ENCODE peak calls at places on chromosomes 16 and 17, in five cellular contexts. One of them, this sample, is unnamed.

GRCh38 chr16:75323928-75324327 is 72.5 kb upstream of the BCAR1 start:
- DNase-seq in K562: no peak
- DNase-seq in GM23338: no peak
- DNase-seq in stomach: no peak
- DNase-seq in SK-N-MC: no peak
- DNase-seq in this sample: no peak

GRCh38 chr16:28200661-28201060 is 11.1 kb downstream of the XPO6 start:
- DNase-seq in K562: no peak
- DNase-seq in GM23338: no peak
- DNase-seq in stomach: no peak
- DNase-seq in SK-N-MC: no peak
- DNase-seq in this sample: no peak

GRCh38 chr17:35287286-35287811 is 44.5 kb downstream of the SLFN5 start:
- DNase-seq in K562: no peak
- DNase-seq in GM23338: no peak
- DNase-seq in stomach: no peak
- DNase-seq in SK-N-MC: no peak
- DNase-seq in this sample: no peak

GRCh38 chr16:58198022-58198683 is at the start of gene CSNK2A2:
- DNase-seq in K562: peak
- DNase-seq in GM23338: peak
- DNase-seq in stomach: peak
- DNase-seq in SK-N-MC: no peak
- DNase-seq in this sample: peak

GRCh38 chr17:55233840-55234239 is 30.9 kb upstream of the HLF start:
- DNase-seq in K562: no peak
- DNase-seq in GM23338: no peak
- DNase-seq in stomach: no peak
- DNase-seq in SK-N-MC: no peak
- DNase-seq in this sample: no peak

GRCh38 chr16:64626771-64627170 is 495.1 kb downstream of the CDH11 start:
- DNase-seq in K562: no peak
- DNase-seq in GM23338: no peak
- DNase-seq in stomach: no peak
- DNase-seq in SK-N-MC: no peak
- DNase-seq in this sample: no peak

GRCh38 chr17:1462164-1463112 is 6.4 kb upstream of the CRK start:
- DNase-seq in K562: no peak
- DNase-seq in GM23338: no peak
- DNase-seq in stomach: peak
- DNase-seq in SK-N-MC: no peak
- DNase-seq in this sample: no peak

GRCh38 chr17:29571883-29572681 is 3.6 kb downstream of the TP53I13 start:
- DNase-seq in K562: no peak
- DNase-seq in GM23338: no peak
- DNase-seq in stomach: peak
- DNase-seq in SK-N-MC: no peak
- DNase-seq in this sample: no peak

GRCh38 chr16:15041260-15042011 is 14.4 kb downstream of the NTAN1 start:
- DNase-seq in K562: peak
- DNase-seq in GM23338: peak
- DNase-seq in stomach: peak
- DNase-seq in SK-N-MC: no peak
- DNase-seq in this sample: no peak

GRCh38 chr16:28880589-28880915 is 2.3 kb downstream of the ATP2A1 start:
- DNase-seq in K562: no peak
- DNase-seq in GM23338: no peak
- DNase-seq in stomach: no peak
- DNase-seq in SK-N-MC: no peak
- DNase-seq in this sample: no peak

GRCh38 chr17:4770632-4771031 is 1.1 kb upstream of the TM4SF5 start:
- DNase-seq in K562: no peak
- DNase-seq in GM23338: no peak
- DNase-seq in stomach: no peak
- DNase-seq in SK-N-MC: no peak
- DNase-seq in this sample: peak

GRCh38 chr16:11036868-11037410 is 92.6 kb downstream of the CLEC16A start:
- DNase-seq in K562: no peak
- DNase-seq in GM23338: no peak
- DNase-seq in stomach: no peak
- DNase-seq in SK-N-MC: no peak
- DNase-seq in this sample: no peak

GRCh38 chr16:80819988-80820387 is 15.6 kb upstream of the CDYL2 start:
- DNase-seq in K562: no peak
- DNase-seq in GM23338: no peak
- DNase-seq in stomach: no peak
- DNase-seq in SK-N-MC: no peak
- DNase-seq in this sample: no peak
- TF ChIP-seq POLR2AphosphoS5 in K562: no peak
- TF ChIP-seq POLR2AphosphoS5 in GM23338: no peak
- TF ChIP-seq POLR2AphosphoS5 in stomach: no peak
- TF ChIP-seq POLR2AphosphoS5 in SK-N-MC: no peak
- TF ChIP-seq POLR2AphosphoS5 in this sample: no peak

DNA sequence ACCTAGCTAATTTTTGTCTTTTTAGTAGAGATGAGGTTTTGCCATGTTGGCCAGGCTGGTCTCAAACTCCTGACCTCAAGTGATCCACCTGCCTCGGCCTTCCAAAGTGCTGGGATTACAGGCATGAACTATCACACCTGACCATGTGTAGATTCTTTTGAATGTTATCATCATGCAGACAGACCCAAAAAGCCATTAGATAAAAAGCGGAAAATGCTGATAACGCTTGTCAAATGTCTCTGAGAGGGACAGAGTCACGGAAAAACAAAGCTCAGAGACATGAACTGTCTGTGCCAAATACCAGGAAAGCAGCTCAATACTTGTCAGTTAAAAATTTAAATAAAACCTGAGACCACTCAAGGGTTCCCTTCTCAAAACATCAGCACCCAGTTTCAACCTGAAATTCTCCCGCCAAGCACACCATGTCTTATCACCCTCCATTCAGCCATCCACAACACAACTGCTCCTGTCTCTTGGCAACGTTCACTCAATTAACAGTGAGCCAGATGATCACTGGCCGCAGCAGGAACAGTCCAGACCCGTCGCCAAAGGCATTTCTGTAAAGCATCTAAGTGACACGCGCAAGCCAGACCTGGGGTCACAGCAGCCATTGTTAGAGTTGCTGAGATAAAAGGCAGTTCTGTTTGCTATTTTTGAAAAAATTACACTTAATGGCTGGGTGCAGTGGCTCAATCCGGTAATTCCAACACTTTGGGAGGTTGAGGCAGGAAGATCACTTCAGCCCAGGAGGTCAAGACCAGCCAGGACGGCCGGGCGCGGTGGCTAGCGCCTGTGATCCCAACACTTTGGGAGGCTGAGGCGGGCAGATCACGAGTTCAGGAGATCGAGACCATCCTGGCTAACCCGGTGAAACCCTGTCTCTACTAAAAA is 29.7 kb downstream of the FANCA start:
- DNase-seq in K562: no peak
- DNase-seq in GM23338: no peak
- DNase-seq in stomach: no peak
- DNase-seq in SK-N-MC: no peak
- DNase-seq in this sample: no peak
- TF ChIP-seq POLR2AphosphoS5 in K562: no peak
- TF ChIP-seq POLR2AphosphoS5 in GM23338: no peak
- TF ChIP-seq POLR2AphosphoS5 in stomach: no peak
- TF ChIP-seq POLR2AphosphoS5 in SK-N-MC: no peak
- TF ChIP-seq POLR2AphosphoS5 in this sample: no peak

DNA sequence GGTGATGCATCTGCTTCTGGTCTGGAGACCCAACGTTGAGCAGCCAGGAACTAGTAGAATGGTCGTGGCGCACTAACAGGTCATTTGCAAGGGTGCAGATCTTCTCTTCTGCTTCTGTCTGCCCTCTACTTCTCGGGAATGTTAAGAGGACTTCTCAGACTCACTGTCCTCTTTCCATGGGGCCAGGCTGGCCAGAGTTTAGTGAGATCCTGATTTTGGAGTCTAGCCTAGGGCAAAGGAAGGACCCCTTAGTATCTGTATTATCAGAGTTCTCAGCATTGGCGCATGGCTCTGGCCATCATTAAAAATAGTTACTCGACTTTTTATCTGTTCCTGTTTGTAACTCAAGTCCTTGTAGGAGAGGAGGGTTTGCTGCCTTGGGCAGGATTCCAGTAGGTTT is 13.9 kb downstream of the ANKS4B start:
- DNase-seq in K562: no peak
- DNase-seq in GM23338: no peak
- DNase-seq in stomach: no peak
- DNase-seq in SK-N-MC: no peak
- DNase-seq in this sample: no peak
- TF ChIP-seq POLR2AphosphoS5 in K562: no peak
- TF ChIP-seq POLR2AphosphoS5 in GM23338: no peak
- TF ChIP-seq POLR2AphosphoS5 in stomach: no peak
- TF ChIP-seq POLR2AphosphoS5 in SK-N-MC: no peak
- TF ChIP-seq POLR2AphosphoS5 in this sample: no peak

GRCh38 chr16:12207939-12208338 is 231.4 kb downstream of the SNX29 start:
- DNase-seq in K562: no peak
- DNase-seq in GM23338: peak
- DNase-seq in stomach: no peak
- DNase-seq in SK-N-MC: no peak
- DNase-seq in this sample: no peak

GRCh38 chr16:12206749-12207142 is 230.2 kb downstream of the SNX29 start:
- DNase-seq in K562: no peak
- DNase-seq in GM23338: no peak
- DNase-seq in stomach: no peak
- DNase-seq in SK-N-MC: no peak
- DNase-seq in this sample: no peak

GRCh38 chr16:12210258-12210880 is 233.8 kb downstream of the SNX29 start:
- DNase-seq in K562: no peak
- DNase-seq in GM23338: no peak
- DNase-seq in stomach: no peak
- DNase-seq in SK-N-MC: no peak
- DNase-seq in this sample: no peak

GRCh38 chr16:12206031-12206748 is 229.7 kb downstream of the SNX29 start:
- DNase-seq in K562: no peak
- DNase-seq in GM23338: no peak
- DNase-seq in stomach: no peak
- DNase-seq in SK-N-MC: no peak
- DNase-seq in this sample: no peak

GRCh38 chr16:12208341-12209035 is 232.0 kb downstream of the SNX29 start:
- DNase-seq in K562: no peak
- DNase-seq in GM23338: no peak
- DNase-seq in stomach: no peak
- DNase-seq in SK-N-MC: no peak
- DNase-seq in this sample: no peak
- TF ChIP-seq POLR2AphosphoS5 in K562: no peak
- TF ChIP-seq POLR2AphosphoS5 in GM23338: no peak
- TF ChIP-seq POLR2AphosphoS5 in stomach: no peak
- TF ChIP-seq POLR2AphosphoS5 in SK-N-MC: no peak
- TF ChIP-seq POLR2AphosphoS5 in this sample: no peak

This sample was measured in HL-60.